ENCODE peak calls at places on chromosomes 5 and 9, in four cellular contexts. Y, Z, U and P are unnamed samples.

GRCh38 chr5:163534476-163535172 is 29.2 kb downstream of the MAT2B start:
- DNase-seq in Y (no peak), Z (no peak), U (no peak), P (no peak)

GRCh38 chr5:56320686-56321085 is 87.6 kb upstream of the ANKRD55 start:
- DNase-seq in Z (no peak), U (no peak), Y (no peak), P (no peak)

GRCh38 chr5:143386725-143387124 is 16.8 kb downstream of the NR3C1 start:
- DNase-seq in Z (no peak), U (peak; percentile 70), Y (no peak), P (no peak)

GRCh38 chr5:62371409-62371808 is 32.3 kb downstream of the DIMT1 start:
- DNase-seq in Z (no peak), U (peak; percentile 2), Y (no peak), P (no peak)

GRCh38 chr5:83436276-83436675 is 35.3 kb upstream of the VCAN start:
- DNase-seq in Y (no peak), U (no peak), Z (no peak), P (no peak)

GRCh38 chr5:55667938-55668337 is 44.2 kb downstream of the SLC38A9 start:
- DNase-seq in U (no peak), Y (no peak), Z (no peak), P (no peak)

GRCh38 chr9:89428901-89429890 is 68.7 kb downstream of the SEMA4D start:
- DNase-seq in Z (no peak), Y (peak; percentile 46), U (no peak), P (no peak)

GRCh38 chr9:133995012-133995896 is 3.1 kb upstream of the VAV2 start:
- DNase-seq in Z (no peak), U (no peak), Y (no peak), P (no peak)

GRCh38 chr5:168359820-168360460 is 68.5 kb downstream of the WWC1 start:
- DNase-seq in Z (no peak), Y (no peak), U (no peak), P (no peak)

GRCh38 chr9:26973989-26974388 is 17.8 kb downstream of the IFT74 start:
- DNase-seq in U (no peak), Z (no peak), Y (no peak), P (no peak)

GRCh38 chr9:26971721-26972120 is 15.5 kb downstream of the IFT74 start:
- DNase-seq in U (no peak), Y (no peak), Z (no peak), P (no peak)

GRCh38 chr9:26974927-26975326 is 18.7 kb downstream of the IFT74 start:
- DNase-seq in Y (peak; percentile 36), Z (no peak), U (no peak), P (no peak)

DNA sequence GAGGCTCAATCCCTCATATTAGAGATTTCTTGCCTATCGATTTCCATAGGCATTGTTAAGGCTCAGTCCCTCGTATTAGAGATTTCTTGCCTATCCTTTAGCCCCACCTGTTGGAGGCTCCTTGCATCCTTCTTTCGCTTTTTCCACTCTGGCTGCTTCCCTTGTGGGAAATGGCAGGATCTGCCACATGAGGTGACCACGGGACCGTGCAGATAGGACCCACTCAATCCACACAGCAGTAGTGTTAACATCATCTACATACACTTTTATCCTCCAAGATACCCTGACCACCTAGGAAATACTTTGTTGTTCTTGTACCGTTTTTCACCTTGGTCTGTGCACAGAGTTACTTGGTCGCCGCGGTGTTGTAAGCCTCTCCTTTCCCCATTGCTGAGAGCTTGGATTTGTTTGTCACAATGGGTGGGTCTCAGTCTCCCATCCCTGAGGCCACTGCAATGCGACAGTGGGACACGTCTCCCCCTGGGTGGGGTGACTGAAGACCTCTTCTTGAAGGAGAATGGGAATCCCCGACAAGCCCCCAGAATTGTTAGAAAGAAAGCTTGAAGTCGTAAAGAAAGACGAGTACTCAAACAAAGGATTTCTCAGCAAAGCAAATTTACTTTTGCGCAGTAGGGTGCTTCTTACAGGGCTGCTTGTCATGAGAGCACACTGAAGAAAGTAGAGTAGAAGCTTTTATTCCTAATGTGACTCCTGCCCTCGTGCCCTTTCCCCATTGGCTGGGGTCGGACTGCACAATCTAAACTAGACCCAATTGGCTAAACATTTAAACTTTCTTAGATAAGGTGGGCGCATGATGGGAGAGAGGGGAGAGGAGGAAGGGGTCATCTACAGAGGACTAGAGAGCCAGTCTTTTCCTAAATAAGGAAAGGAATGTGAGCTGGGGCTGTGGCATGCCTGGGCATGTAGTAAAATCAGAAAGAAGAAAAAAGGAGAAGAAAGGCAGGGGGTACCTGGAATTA is 19.8 kb downstream of the IFT74 start:
- DNase-seq in U (peak; percentile 46), Y (peak; percentile 87), Z (no peak), P (no peak)
- TF ChIP-seq CTCF in U (peak; percentile 46), Y (peak; percentile 81), Z (peak; percentile 21), P (peak; percentile 62)

DNA sequence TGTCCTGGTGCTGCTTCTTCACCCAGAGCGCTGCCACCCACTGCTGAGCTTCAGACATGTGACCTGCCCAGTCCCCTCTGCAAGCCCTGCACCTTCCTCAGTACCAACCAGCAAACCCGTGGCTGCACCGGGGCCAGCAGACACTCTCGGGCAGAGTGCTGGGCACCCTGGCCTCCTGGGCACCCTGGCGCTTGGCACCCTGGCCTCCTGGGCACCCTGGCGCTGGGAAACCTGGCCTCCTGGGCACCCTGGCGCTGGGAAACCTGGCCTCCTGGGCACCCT is 31.7 kb upstream of the SLC12A7 start:
- DNase-seq in Z (no peak), Y (no peak), U (no peak), P (no peak)
- H3K27me3 ChIP-seq in Z (no peaks in the 10 kb centered on the region), Y (no peaks in the 10 kb centered on the region), U (peaks cover 35% of the 10 kb centered on the region), P (no peaks in the 10 kb centered on the region)

GRCh38 chr5:165029471-165029870 is 1524.1 kb downstream of the MAT2B start:
- DNase-seq in U (peak; percentile 0), Y (peak; percentile 73), Z (no peak), P (no peak)
- TF ChIP-seq CTCF in U (peak; percentile 16), Y (peak; percentile 57), Z (no peak), P (no peak)

GRCh38 chr5:2399804-2400203 is 351.7 kb downstream of the IRX2 start:
- DNase-seq in Y (no peak), Z (no peak), U (no peak), P (no peak)
- H3K27me3 ChIP-seq in Y (no peaks in the 10 kb centered on the region), Z (no peaks in the 10 kb centered on the region), U (no peaks in the 10 kb centered on the region), P (no peaks in the 10 kb centered on the region)

DNA sequence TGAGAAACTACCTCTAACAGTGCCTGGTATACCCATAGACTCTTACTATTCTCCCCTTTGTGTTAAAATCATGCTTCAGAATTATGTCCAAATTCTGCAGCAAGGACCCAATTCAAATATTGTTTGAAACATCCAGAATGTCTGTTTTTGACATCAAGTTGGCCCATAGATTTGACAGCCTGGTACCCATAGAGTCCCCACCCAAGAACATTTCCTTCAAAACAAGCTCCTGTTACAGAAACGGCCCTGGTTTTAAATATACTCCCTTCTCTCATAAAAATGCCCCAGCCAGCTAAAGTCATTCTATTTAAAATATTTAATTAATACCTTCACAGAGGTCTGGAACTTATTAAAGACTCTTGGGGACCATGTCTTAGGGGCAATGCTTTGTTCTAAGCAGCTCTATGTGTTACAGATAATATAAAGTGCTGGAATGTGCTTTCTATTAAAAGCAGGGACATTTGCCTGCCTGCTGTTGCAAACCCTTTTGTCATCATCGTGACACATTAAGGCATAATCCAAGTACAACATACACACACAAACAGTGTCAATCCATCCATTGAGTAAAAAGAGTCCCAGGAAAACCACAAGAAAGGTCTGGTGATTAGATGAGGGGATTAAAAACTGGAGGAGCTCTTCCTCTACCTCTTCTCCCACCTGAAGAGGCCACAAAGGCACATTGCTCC is 321.7 kb downstream of the MLLT3 start:
- DNase-seq in U (no peak), Y (no peak), Z (no peak), P (no peak)
- TF ChIP-seq CTCF in U (no peak), Y (no peak), Z (no peak), P (no peak)